ENCODE peak calls at places on chromosomes 4 and X, in six cellular contexts. I is transverse colon; G is activated T-cell treated with anti-CD3 and anti-CD28 coated beads, Interleukin-2, amount 50 U/mL, for 1 hour; J is Karpas-422; Y is epithelial cell of esophagus; H is NCI-H2081. A is an unnamed sample.

GRCh38 chr4:7356667-7357295 is 77.9 kb downstream of the PSAPL1 start:
- DNase-seq in G (no peak), I (no peak), J (no peak), H (no peak), Y (no peak), A (no peak)

GRCh38 chr4:105092356-105092755 is 54.3 kb upstream of the TET2 start:
- DNase-seq in H (no peak), G (no peak), J (no peak), Y (peak; percentile 92), I (no peak), A (no peak)

GRCh38 chr4:121221201-121221600 is 57.1 kb upstream of the TNIP3 start:
- DNase-seq in G (no peak), H (no peak), J (no peak), I (no peak), Y (no peak), A (no peak)

GRCh38 chrX:139172731-139173130 is 357.8 kb upstream of the F9 start:
- DNase-seq in H (no peak), Y (no peak), J (no peak), I (no peak), G (no peak), A (no peak)

GRCh38 chr4:11428701-11429571 is at the start of gene HS3ST1:
- DNase-seq in J (no peak), I (peak; percentile 91), H (peak; percentile 81), G (peak; percentile 28), Y (peak; percentile 94), A (peak; percentile 64)

GRCh38 chr4:102007959-102008425 is 217.5 kb downstream of the BANK1 start:
- DNase-seq in H (no peak), J (peak; percentile 49), G (no peak), Y (no peak), I (no peak), A (no peak)

GRCh38 chr4:149923736-149924135 is 108.1 kb upstream of the IQCM start:
- DNase-seq in Y (no peak), J (no peak), G (no peak), I (no peak), H (no peak), A (no peak)

GRCh38 chr4:48194986-48195773 is 61.1 kb upstream of the TXK start:
- DNase-seq in Y (peak; percentile 34), H (peak; percentile 99), J (no peak), I (no peak), G (no peak), A (no peak)

GRCh38 chr4:16264798-16265197 is 38.5 kb upstream of the TAPT1 start:
- DNase-seq in H (peak; percentile 60), J (peak; percentile 81), G (no peak), Y (peak; percentile 52), I (no peak), A (no peak)

GRCh38 chrX:39972340-39972739 is 125.4 kb downstream of the BCOR start:
- DNase-seq in I (no peak), G (no peak), Y (peak; percentile 38), H (no peak), J (no peak), A (no peak)

GRCh38 chr4:5824635-5825034 is 68.3 kb downstream of the CRMP1 start:
- DNase-seq in H (peak; percentile 21), I (no peak), Y (peak; percentile 59), G (no peak), J (peak; percentile 80), A (no peak)

GRCh38 chrX:71637848-71638247 is 19.5 kb upstream of the CXCR3 start:
- DNase-seq in I (no peak), J (no peak), G (no peak), H (no peak), Y (peak; percentile 56), A (no peak)

GRCh38 chr4:3472411-3473141 is 9.5 kb downstream of the DOK7 start:
- DNase-seq in I (no peak), G (no peak), Y (no peak), H (peak; percentile 25), J (no peak), A (no peak)

GRCh38 chr4:177728361-177729152 is 286.3 kb upstream of the AGA start:
- DNase-seq in J (no peak), H (no peak), Y (peak; percentile 94), G (no peak), I (peak; percentile 32), A (no peak)

GRCh38 chr4:109410776-109411175 is 22.8 kb upstream of the SEC24B start:
- DNase-seq in G (no peak), H (no peak), I (no peak), Y (peak; percentile 30), J (no peak), A (no peak)

GRCh38 chrX:29530520-29530919 is 684.8 kb upstream of the MAGEB2 start:
- DNase-seq in H (no peak), J (no peak), I (no peak), G (no peak), Y (peak; percentile 77), A (no peak)

GRCh38 chrX:23773601-23774175 is 9.3 kb upstream of the SAT1 start:
- DNase-seq in J (peak; percentile 81), Y (no peak), H (no peak), G (peak; percentile 21), I (peak; percentile 19), A (no peak)

GRCh38 chr4:119823891-119824290 is 195.3 kb upstream of the PDE5A start:
- DNase-seq in H (no peak), I (no peak), G (no peak), J (no peak), Y (peak; percentile 7), A (no peak)

GRCh38 chr4:151911970-151912369 is 151.2 kb upstream of the GATB start:
- DNase-seq in G (no peak), J (no peak), Y (no peak), I (no peak), H (no peak), A (no peak)

GRCh38 chr4:38177792-38178665 is 217.8 kb downstream of the PTTG2 start:
- DNase-seq in H (no peak), J (no peak), Y (peak; percentile 45), I (peak; percentile 81), G (peak; percentile 56), A (no peak)

GRCh38 chrX:142089193-142089592 is 115.9 kb downstream of the MAGEC2 start:
- DNase-seq in J (no peak), H (no peak), I (no peak), Y (peak; percentile 25), G (no peak), A (no peak)

GRCh38 chr4:163243297-163243981 is 76.7 kb upstream of the NAF1 start:
- DNase-seq in I (no peak), Y (no peak), J (no peak), H (no peak), G (no peak), A (no peak)

GRCh38 chr4:42282081-42282901 is 115.0 kb upstream of the SHISA3 start:
- DNase-seq in Y (peak; percentile 73), H (peak; percentile 85), I (no peak), J (peak; percentile 91), G (no peak), A (peak; percentile 79)

GRCh38 chr4:1171306-1172227 is 816 bp downstream of the SPON2 start:
- DNase-seq in Y (peak; percentile 9), G (peak; percentile 70), J (no peak), H (no peak), I (peak; percentile 50), A (no peak)

GRCh38 chrX:118254611-118255010 is 91.3 kb upstream of the WDR44 start:
- DNase-seq in Y (peak; percentile 48), I (peak; percentile 56), H (peak; percentile 80), J (peak; percentile 90), G (no peak), A (peak; percentile 50)

GRCh38 chr4:39406763-39407583 is at the start of gene KLB:
- DNase-seq in Y (no peak), H (no peak), J (no peak), G (no peak), I (peak; percentile 48), A (no peak)

GRCh38 chrX:49237060-49237459 is 1.8 kb downstream of the CCDC22 start:
- DNase-seq in G (no peak), H (no peak), Y (no peak), J (peak; percentile 48), I (no peak), A (no peak)

GRCh38 chrX:68532828-68533227 is 34.0 kb downstream of the YIPF6 start:
- DNase-seq in H (no peak), G (no peak), J (no peak), I (no peak), Y (peak; percentile 2), A (no peak)

GRCh38 chr4:99383833-99384392 is 31.4 kb upstream of the ADH1C start:
- DNase-seq in G (no peak), I (no peak), Y (no peak), J (no peak), H (no peak), A (no peak)

GRCh38 chr4:118811008-118811764 is 24.7 kb downstream of the SEC24D start:
- DNase-seq in G (no peak), H (no peak), J (no peak), I (no peak), Y (no peak), A (no peak)

GRCh38 chrX:132023896-132024386 is 839 bp downstream of the STK26 start:
- DNase-seq in G (peak; percentile 49), I (no peak), Y (peak; percentile 10), H (peak; percentile 69), J (peak; percentile 65), A (peak; percentile 21)

A was measured in neuronal stem cell.